ENCODE peak calls at places on chromosomes 6 and 20, in six cellular contexts. G, O, H, F, N and C are unnamed samples.
A peak's percentile ranks its signal among the peaks of the same experiment; 100 is the strongest.

GRCh38 chr6:47197672-47198640 is 111.7 kb downstream of the TNFRSF21 start:
- DNase-seq in O (no peak), F (no peak), H (no peak), N (no peak), G (no peak), C (no peak)

GRCh38 chr6:157226026-157226639 is 97.2 kb downstream of the TMEM242 start:
- DNase-seq in O (no peak), H (peak; percentile 66), G (no peak), N (no peak), F (peak; percentile 32), C (peak; percentile 49)

GRCh38 chr6:152863618-152864326 is 113.2 kb downstream of the VIP start:
- DNase-seq in O (peak; percentile 80), G (peak; percentile 41), F (peak; percentile 71), H (peak; percentile 83), N (peak; percentile 26), C (peak; percentile 60)

GRCh38 chr20:20078041-20078440 is 25.7 kb downstream of the CFAP61 start:
- DNase-seq in G (no peak), O (no peak), F (no peak), N (no peak), H (no peak), C (no peak)

GRCh38 chr6:81023007-81023582 is 729.4 kb downstream of the TENT5A start:
- DNase-seq in O (no peak), F (no peak), G (no peak), N (no peak), H (no peak), C (no peak)

GRCh38 chr6:38784506-38785235 is 69.6 kb downstream of the DNAH8 start:
- DNase-seq in O (no peak), G (no peak), F (peak; percentile 53), N (peak; percentile 23), H (no peak), C (no peak)

GRCh38 chr20:32463642-32464400 is 105.7 kb downstream of the ASXL1 start:
- DNase-seq in H (peak; percentile 65), G (no peak), O (no peak), N (no peak), F (no peak), C (no peak)

GRCh38 chr20:37534401-37535157 is 6.9 kb upstream of the BLCAP start:
- DNase-seq in O (peak; percentile 78), H (peak; percentile 87), G (no peak), N (no peak), F (peak; percentile 86), C (peak; percentile 49)

GRCh38 chr6:135322427-135323201 is 141.5 kb downstream of the MYB start:
- DNase-seq in O (no peak), N (no peak), H (no peak), G (no peak), F (no peak), C (no peak)

GRCh38 chr6:53917464-53917842 is 122.6 kb downstream of the LRRC1 start:
- DNase-seq in G (no peak), H (no peak), O (no peak), N (no peak), F (no peak), C (no peak)

GRCh38 chr6:110282412-110282811 is 75.7 kb downstream of the METTL24 start:
- DNase-seq in N (no peak), F (no peak), G (no peak), O (no peak), H (no peak), C (no peak)

GRCh38 chr6:21873562-21873961 is 280.0 kb downstream of the SOX4 start:
- DNase-seq in N (peak; percentile 65), H (no peak), O (no peak), G (no peak), F (peak; percentile 4), C (peak; percentile 50)

GRCh38 chr6:106546322-106547052 is 82.8 kb downstream of the RTN4IP1 start:
- DNase-seq in H (peak; percentile 16), G (no peak), O (no peak), F (peak; percentile 73), N (peak; percentile 41), C (no peak)

GRCh38 chr20:62143976-62144825 is 632 bp downstream of the SS18L1 start:
- DNase-seq in H (peak; percentile 77), N (no peak), G (no peak), F (no peak), O (peak; percentile 78), C (peak; percentile 79)

GRCh38 chr6:26020983-26021349 is 58.4 kb downstream of the TRIM38 start:
- DNase-seq in O (peak; percentile 83), G (peak; percentile 28), F (peak; percentile 68), N (no peak), H (peak; percentile 65), C (peak; percentile 48)

DNA sequence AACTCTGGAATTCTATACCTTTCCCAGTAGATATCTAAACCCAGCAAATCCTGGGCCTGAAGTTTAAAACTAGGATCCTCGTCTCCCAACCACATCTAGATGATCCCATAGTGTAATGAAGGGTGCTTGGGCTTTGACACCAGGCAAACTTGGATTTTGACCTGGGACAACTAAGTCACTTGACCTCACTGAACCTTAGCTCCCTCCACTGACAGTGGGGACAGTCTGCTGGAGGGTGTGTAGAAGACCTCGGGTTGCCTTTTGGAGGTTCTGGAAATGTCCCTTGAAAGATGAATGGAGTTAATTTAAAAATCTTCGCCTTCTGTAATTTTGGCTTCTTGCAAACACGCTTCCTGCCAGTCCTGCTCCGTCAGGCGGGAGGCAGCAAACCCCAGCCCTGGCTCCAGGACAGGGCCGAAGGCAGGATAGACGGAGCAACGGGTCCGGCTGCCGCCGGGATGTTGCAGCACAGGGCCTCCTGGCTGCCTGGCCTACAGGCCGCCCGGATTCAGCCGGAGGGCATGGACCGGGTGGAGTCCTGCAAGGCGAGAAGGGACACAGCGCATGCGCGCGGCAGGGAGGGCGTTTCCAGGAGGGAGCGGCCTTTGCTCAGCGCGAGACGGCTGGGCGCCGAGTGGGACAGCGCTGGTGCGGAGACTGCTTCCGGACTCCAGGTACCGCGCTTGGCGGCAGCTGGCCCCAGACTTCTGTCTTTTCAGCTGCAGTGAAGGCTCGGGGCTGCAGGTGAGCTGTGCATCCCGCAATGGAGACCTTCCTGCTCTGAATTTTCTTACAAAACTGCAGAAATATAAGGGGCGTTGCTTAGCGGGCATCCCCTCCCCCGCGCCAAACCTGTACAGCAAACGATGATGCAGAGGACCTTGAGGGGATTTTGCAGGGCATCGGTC is at the start of gene TMEM14A:
- DNase-seq in H (peak; percentile 98), O (peak; percentile 99), F (peak; percentile 83), G (peak; percentile 95), N (peak; percentile 33), C (peak; percentile 93)
- TF ChIP-seq CTCF in H (peak; percentile 7), O (peak; percentile 26), F (no peak), G (no peak), N (no peak), C (peak; percentile 18)

GRCh38 chr6:56766139-56766805 is 123.6 kb upstream of the DST start:
- DNase-seq in N (no peak), G (no peak), O (no peak), H (no peak), F (no peak), C (no peak)

GRCh38 chr6:56767435-56767834 is 124.7 kb upstream of the DST start:
- DNase-seq in H (no peak), O (no peak), F (no peak), N (no peak), G (no peak), C (no peak)

GRCh38 chr6:56770011-56770520 is 127.4 kb upstream of the DST start:
- DNase-seq in O (no peak), F (no peak), H (no peak), G (no peak), N (no peak), C (no peak)

GRCh38 chr6:56766806-56767178 is 124.1 kb upstream of the DST start:
- DNase-seq in H (no peak), N (peak; percentile 42), G (no peak), O (no peak), F (no peak), C (no peak)

DNA sequence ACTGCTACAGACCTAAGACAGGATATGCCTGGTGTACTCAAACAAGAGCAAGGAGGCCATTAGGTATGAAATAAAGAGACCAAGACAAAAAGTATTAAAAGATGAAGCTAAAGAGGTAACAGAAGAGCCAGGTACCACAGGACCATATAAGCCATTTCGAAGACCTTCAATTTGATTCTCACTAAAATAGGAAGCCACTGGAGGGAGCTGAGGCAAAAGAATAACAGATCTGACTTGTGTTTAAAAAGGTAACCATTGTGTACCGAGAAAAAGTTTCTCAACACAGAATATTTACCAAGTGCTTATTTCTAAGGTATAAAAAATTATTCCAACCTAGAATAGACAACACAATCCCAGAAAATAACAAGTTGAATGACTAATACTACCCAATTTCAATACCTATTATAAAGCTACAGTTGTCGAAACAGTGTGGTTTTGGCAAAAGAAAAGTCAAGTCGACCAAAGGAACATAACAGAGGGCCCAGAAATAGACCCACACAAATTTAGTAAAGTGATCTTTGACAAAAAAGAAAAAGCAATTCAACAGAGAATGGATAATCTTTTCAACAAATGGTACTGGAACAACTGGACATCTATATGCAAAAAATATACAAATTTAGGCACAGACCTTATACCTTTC is 125.3 kb upstream of the DST start:
- DNase-seq in F (no peak), G (no peak), O (no peak), N (no peak), H (no peak), C (no peak)
- TF ChIP-seq CTCF in F (peak; percentile 37), G (no peak), O (peak; percentile 42), N (no peak), H (no peak), C (no peak)

DNA sequence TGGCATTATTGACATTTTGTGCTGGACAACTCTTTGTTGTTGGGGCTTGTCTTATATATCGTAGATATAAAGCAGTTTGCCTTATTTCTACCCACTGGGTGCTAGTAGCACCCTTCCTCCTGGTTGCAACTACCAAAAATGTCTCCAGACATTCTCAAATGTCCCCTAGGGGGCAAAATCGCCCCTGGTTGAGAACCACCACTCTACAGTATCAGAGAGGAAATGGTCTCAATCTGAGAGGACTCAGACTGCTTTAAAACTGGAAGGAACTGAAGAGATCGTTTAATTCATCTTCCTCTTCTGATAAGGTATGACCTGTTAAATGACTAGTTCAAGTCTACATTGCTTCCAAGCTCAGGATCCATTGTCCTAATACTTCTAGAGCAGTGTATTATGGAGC is 14.9 kb downstream of the SH3BGRL2 start:
- DNase-seq in O (peak; percentile 72), N (no peak), G (no peak), F (no peak), H (no peak), C (no peak)
- TF ChIP-seq CTCF in O (peak; percentile 78), N (no peak), G (peak; percentile 33), F (peak; percentile 25), H (no peak), C (no peak)

GRCh38 chr6:45949256-45949655 is 66.4 kb downstream of the CLIC5 start:
- DNase-seq in N (no peak), F (no peak), O (no peak), H (peak; percentile 20), G (no peak), C (no peak)

GRCh38 chr6:45947807-45948206 is 67.9 kb downstream of the CLIC5 start:
- DNase-seq in O (no peak), F (no peak), N (no peak), G (no peak), H (no peak), C (no peak)

GRCh38 chr6:45942953-45943352 is 72.7 kb downstream of the CLIC5 start:
- DNase-seq in F (no peak), O (no peak), G (no peak), N (no peak), H (no peak), C (no peak)

GRCh38 chr6:45946887-45947286 is 68.8 kb downstream of the CLIC5 start:
- DNase-seq in O (no peak), H (no peak), F (no peak), N (no peak), G (no peak), C (no peak)

DNA sequence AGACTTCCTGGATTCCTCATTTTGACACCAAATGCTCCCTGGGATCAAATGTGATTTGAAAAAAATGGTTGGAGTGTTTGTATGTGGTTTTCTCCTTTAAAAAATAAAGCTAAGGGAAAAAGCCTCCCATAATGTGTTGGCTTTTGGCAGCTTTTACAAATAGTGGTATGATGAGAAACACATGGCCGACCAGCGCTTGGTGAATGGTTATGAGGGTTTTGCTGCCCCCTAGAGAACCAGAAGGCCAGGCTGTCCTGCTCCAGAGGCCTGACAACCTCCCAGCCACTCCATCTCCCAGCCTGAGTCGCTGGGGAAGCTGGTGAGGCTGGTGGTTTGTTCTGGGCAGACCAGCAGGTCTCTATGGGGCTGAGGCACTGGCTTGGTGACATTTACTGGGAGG is 69.3 kb downstream of the CLIC5 start:
- DNase-seq in N (no peak), G (no peak), H (peak; percentile 74), F (no peak), O (peak; percentile 81), C (peak; percentile 46)
- TF ChIP-seq CTCF in N (peak; percentile 77), G (peak; percentile 45), H (peak; percentile 54), F (peak; percentile 64), O (peak; percentile 74), C (peak; percentile 24)